ENCODE peak calls at places on chromosome 3, in four cellular contexts. J is GM23248, P is neural progenitor cell, X is HCT116. O is an unnamed sample.

GRCh38 chr3:115626006-115626409 is 2.7 kb downstream of the GAP43 start:
- DNase-seq in J (no peak), P (no peak), X (no peak), O (no peak)

GRCh38 chr3:16866447-16867025 is 18.2 kb upstream of the PLCL2 start:
- DNase-seq in P (no peak), X (no peak), J (peak; percentile 69), O (no peak)

GRCh38 chr3:122493296-122493695 is 21.4 kb downstream of the KPNA1 start:
- DNase-seq in J (peak; percentile 50), X (no peak), P (no peak), O (no peak)

GRCh38 chr3:12993022-12993622 is 80.1 kb downstream of the IQSEC1 start:
- DNase-seq in J (peak; percentile 35), X (no peak), P (peak; percentile 91), O (peak; percentile 61)

GRCh38 chr3:149620291-149621020 is 37.4 kb downstream of the WWTR1 start:
- DNase-seq in J (peak; percentile 91), X (no peak), P (no peak), O (no peak)

GRCh38 chr3:53223025-53223424 is 32.8 kb downstream of the TKT start:
- DNase-seq in J (no peak), X (no peak), P (no peak), O (no peak)

GRCh38 chr3:99659032-99659431 is 20.6 kb downstream of the COL8A1 start:
- DNase-seq in X (no peak), J (peak; percentile 99), P (no peak), O (peak; percentile 16)

GRCh38 chr3:180594631-180595348 is 7.2 kb upstream of the TTC14 start:
- DNase-seq in J (peak; percentile 59), P (peak; percentile 53), X (peak; percentile 22), O (no peak)

DNA sequence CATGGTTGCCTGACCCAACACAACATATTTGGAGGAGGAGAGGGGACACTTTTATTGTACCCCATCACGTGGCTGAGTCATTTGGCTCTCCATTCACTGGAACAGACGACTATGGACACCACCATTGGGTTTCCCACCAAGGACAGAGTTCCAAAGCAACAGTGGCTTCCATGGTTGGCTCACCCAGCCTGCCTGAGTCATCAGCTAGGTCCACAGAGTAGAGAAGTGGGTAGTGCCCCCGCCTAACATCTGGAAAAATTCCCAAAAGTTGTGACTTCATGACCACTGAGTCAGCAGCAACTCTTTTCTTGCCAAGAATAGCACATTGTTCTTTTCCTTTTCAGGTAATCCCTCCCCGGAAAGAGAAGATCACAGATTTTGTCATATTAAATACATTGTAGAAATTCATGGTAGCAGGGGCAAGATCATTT is 3.0 kb upstream of the PPP1R2 start:
- DNase-seq in J (peak; percentile 96), X (peak; percentile 86), P (no peak), O (no peak)
- TF ChIP-seq EZH2phosphoT487 in J (no peak), X (no peak), P (no peak), O (no peak)

DNA sequence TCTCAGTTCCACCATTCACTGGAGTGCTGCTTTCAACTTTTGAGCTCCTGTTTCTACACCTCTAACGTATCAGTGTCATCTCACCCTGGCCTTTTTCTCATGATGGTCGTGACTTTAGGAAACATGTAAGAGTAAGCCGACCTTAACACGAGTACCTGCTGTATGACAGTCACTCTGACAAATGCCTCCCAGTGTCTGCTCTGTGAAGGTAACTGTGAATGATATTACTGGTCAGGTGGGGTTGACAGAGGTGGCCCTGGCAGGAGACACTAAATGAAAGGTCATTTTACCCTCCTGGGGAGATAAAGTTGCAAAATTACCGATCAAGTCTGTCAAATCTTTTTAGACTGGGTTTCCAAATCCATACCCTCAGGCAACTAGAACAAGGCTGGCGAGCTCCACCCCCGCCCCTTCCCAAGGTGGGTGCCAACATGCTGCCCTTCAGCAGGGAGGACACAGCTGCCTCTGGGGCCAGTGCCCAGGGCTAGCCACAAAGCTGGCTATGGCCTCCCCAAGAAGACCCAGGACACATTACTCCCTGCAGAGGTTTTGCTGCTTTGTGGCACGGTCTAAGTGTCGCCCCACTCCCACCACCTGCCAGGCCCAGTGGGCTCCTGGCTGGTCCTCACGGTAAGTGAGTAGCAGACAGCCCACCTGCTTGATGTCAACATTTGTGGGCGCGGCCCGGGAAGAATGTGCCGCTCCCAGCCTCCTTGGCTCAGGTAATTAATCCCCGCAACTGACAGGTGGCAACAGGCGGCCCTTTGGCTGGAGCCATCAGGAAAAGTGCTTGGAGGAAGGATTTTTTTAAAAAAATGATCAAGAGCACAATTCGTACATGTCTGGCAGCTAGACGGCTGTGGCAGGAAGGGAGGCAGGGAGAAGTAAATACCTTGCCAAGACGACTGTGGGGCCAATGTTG is 211.8 kb downstream of the TP63 start:
- DNase-seq in J (no peak), X (no peak), P (no peak), O (peak; percentile 17)
- TF ChIP-seq EZH2phosphoT487 in J (no peak), X (no peak), P (no peak), O (no peak)

GRCh38 chr3:43706342-43706741 is 15.6 kb downstream of the ABHD5 start:
- DNase-seq in P (no peak), J (no peak), X (no peak), O (no peak)
- TF ChIP-seq EZH2phosphoT487 in P (no peak), J (no peak), X (no peak), O (no peak)

GRCh38 chr3:193346259-193346658 is 32.3 kb downstream of the ATP13A5 start:
- DNase-seq in X (no peak), P (no peak), J (no peak), O (no peak)

GRCh38 chr3:193348686-193349085 is 29.9 kb downstream of the ATP13A5 start:
- DNase-seq in P (no peak), X (no peak), J (no peak), O (no peak)

GRCh38 chr3:193345431-193345830 is 33.1 kb downstream of the ATP13A5 start:
- DNase-seq in J (no peak), P (no peak), X (no peak), O (no peak)

GRCh38 chr3:193350744-193351143 is 27.8 kb downstream of the ATP13A5 start:
- DNase-seq in P (no peak), X (no peak), J (no peak), O (peak; percentile 23)

GRCh38 chr3:193347507-193348501 is 30.7 kb downstream of the ATP13A5 start:
- DNase-seq in P (peak; percentile 67), X (no peak), J (no peak), O (no peak)
- TF ChIP-seq EZH2phosphoT487 in P (no peak), X (no peak), J (no peak), O (no peak)

O was measured in hepatocyte.